ENCODE peak calls at places on chromosomes 7 and 10, in eight cellular contexts. One of them, this sample, is unnamed.

GRCh38 chr7:29430279-29430949 is 133.2 kb upstream of the PRR15 start:
- DNase-seq in stimulated activated CD4-positive, alpha-beta T cell treated with anti-CD3 and anti-CD28 coated beads, TNF-alpha, amount 100 ng/mL, for 24 hours: no peak
- DNase-seq in stomach: no peak
- DNase-seq in T-helper 9 cell: no peak
- DNase-seq in cortex of kidney: no peak
- DNase-seq in progenitor cell of endocrine pancreas: no peak
- DNase-seq in activated T-cell treated with anti-CD3 and anti-CD28 coated beads for 1 hour: no peak
- DNase-seq in stimulated activated CD8-positive, alpha-beta memory T cell treated with anti-CD3 and anti-CD28 coated beads, Interleukin-7, amount 100 ng/mL, for 4 hours: no peak
- DNase-seq in this sample: no peak

GRCh38 chr10:46104071-46104585 is 58.1 kb upstream of the MSMB start:
- DNase-seq in cortex of kidney: no peak
- DNase-seq in stimulated activated CD8-positive, alpha-beta memory T cell treated with anti-CD3 and anti-CD28 coated beads, Interleukin-7, amount 100 ng/mL, for 4 hours: no peak
- DNase-seq in stimulated activated CD4-positive, alpha-beta T cell treated with anti-CD3 and anti-CD28 coated beads, TNF-alpha, amount 100 ng/mL, for 24 hours: no peak
- DNase-seq in stomach: no peak
- DNase-seq in T-helper 9 cell: no peak
- DNase-seq in activated T-cell treated with anti-CD3 and anti-CD28 coated beads for 1 hour: no peak
- DNase-seq in progenitor cell of endocrine pancreas: no peak
- DNase-seq in this sample: no peak

GRCh38 chr10:36096571-36096970 is 454.5 kb upstream of the FZD8 start:
- DNase-seq in cortex of kidney: no peak
- DNase-seq in stimulated activated CD4-positive, alpha-beta T cell treated with anti-CD3 and anti-CD28 coated beads, TNF-alpha, amount 100 ng/mL, for 24 hours: no peak
- DNase-seq in stomach: no peak
- DNase-seq in T-helper 9 cell: no peak
- DNase-seq in progenitor cell of endocrine pancreas: no peak
- DNase-seq in stimulated activated CD8-positive, alpha-beta memory T cell treated with anti-CD3 and anti-CD28 coated beads, Interleukin-7, amount 100 ng/mL, for 4 hours: no peak
- DNase-seq in activated T-cell treated with anti-CD3 and anti-CD28 coated beads for 1 hour: no peak
- DNase-seq in this sample: no peak

GRCh38 chr10:79090134-79090803 is 21.5 kb downstream of the ZMIZ1 start:
- DNase-seq in stimulated activated CD4-positive, alpha-beta T cell treated with anti-CD3 and anti-CD28 coated beads, TNF-alpha, amount 100 ng/mL, for 24 hours: no peak
- DNase-seq in stimulated activated CD8-positive, alpha-beta memory T cell treated with anti-CD3 and anti-CD28 coated beads, Interleukin-7, amount 100 ng/mL, for 4 hours: no peak
- DNase-seq in progenitor cell of endocrine pancreas: no peak
- DNase-seq in T-helper 9 cell: no peak
- DNase-seq in cortex of kidney: no peak
- DNase-seq in stomach: no peak
- DNase-seq in activated T-cell treated with anti-CD3 and anti-CD28 coated beads for 1 hour: no peak
- DNase-seq in this sample: no peak

GRCh38 chr7:150990416-150991186 is at the start of gene NOS3:
- DNase-seq in progenitor cell of endocrine pancreas: no peak
- DNase-seq in activated T-cell treated with anti-CD3 and anti-CD28 coated beads for 1 hour: no peak
- DNase-seq in stimulated activated CD4-positive, alpha-beta T cell treated with anti-CD3 and anti-CD28 coated beads, TNF-alpha, amount 100 ng/mL, for 24 hours: no peak
- DNase-seq in stomach: no peak
- DNase-seq in T-helper 9 cell: no peak
- DNase-seq in stimulated activated CD8-positive, alpha-beta memory T cell treated with anti-CD3 and anti-CD28 coated beads, Interleukin-7, amount 100 ng/mL, for 4 hours: no peak
- DNase-seq in cortex of kidney: no peak
- DNase-seq in this sample: no peak

GRCh38 chr7:149776305-149776704 is 2.9 kb upstream of the ZNF467 start:
- DNase-seq in stimulated activated CD8-positive, alpha-beta memory T cell treated with anti-CD3 and anti-CD28 coated beads, Interleukin-7, amount 100 ng/mL, for 4 hours: no peak
- DNase-seq in stimulated activated CD4-positive, alpha-beta T cell treated with anti-CD3 and anti-CD28 coated beads, TNF-alpha, amount 100 ng/mL, for 24 hours: no peak
- DNase-seq in stomach: peak; percentile 68
- DNase-seq in progenitor cell of endocrine pancreas: no peak
- DNase-seq in T-helper 9 cell: no peak
- DNase-seq in cortex of kidney: no peak
- DNase-seq in activated T-cell treated with anti-CD3 and anti-CD28 coated beads for 1 hour: no peak
- DNase-seq in this sample: peak; percentile 51

GRCh38 chr10:11689945-11690736 is 52.0 kb upstream of the ECHDC3 start:
- DNase-seq in activated T-cell treated with anti-CD3 and anti-CD28 coated beads for 1 hour: no peak
- DNase-seq in stomach: no peak
- DNase-seq in stimulated activated CD8-positive, alpha-beta memory T cell treated with anti-CD3 and anti-CD28 coated beads, Interleukin-7, amount 100 ng/mL, for 4 hours: no peak
- DNase-seq in stimulated activated CD4-positive, alpha-beta T cell treated with anti-CD3 and anti-CD28 coated beads, TNF-alpha, amount 100 ng/mL, for 24 hours: no peak
- DNase-seq in T-helper 9 cell: no peak
- DNase-seq in cortex of kidney: no peak
- DNase-seq in progenitor cell of endocrine pancreas: no peak
- DNase-seq in this sample: no peak

GRCh38 chr7:143345428-143345900 is 17.0 kb downstream of the FAM131B start:
- DNase-seq in activated T-cell treated with anti-CD3 and anti-CD28 coated beads for 1 hour: peak; percentile 54
- DNase-seq in stomach: peak; percentile 68
- DNase-seq in T-helper 9 cell: peak; percentile 49
- DNase-seq in cortex of kidney: no peak
- DNase-seq in stimulated activated CD8-positive, alpha-beta memory T cell treated with anti-CD3 and anti-CD28 coated beads, Interleukin-7, amount 100 ng/mL, for 4 hours: peak; percentile 47
- DNase-seq in stimulated activated CD4-positive, alpha-beta T cell treated with anti-CD3 and anti-CD28 coated beads, TNF-alpha, amount 100 ng/mL, for 24 hours: peak; percentile 30
- DNase-seq in progenitor cell of endocrine pancreas: peak; percentile 71
- DNase-seq in this sample: peak; percentile 58

GRCh38 chr7:44379366-44380178 is 54.2 kb upstream of the CAMK2B start:
- DNase-seq in activated T-cell treated with anti-CD3 and anti-CD28 coated beads for 1 hour: no peak
- DNase-seq in stimulated activated CD4-positive, alpha-beta T cell treated with anti-CD3 and anti-CD28 coated beads, TNF-alpha, amount 100 ng/mL, for 24 hours: no peak
- DNase-seq in progenitor cell of endocrine pancreas: no peak
- DNase-seq in T-helper 9 cell: no peak
- DNase-seq in stomach: no peak
- DNase-seq in stimulated activated CD8-positive, alpha-beta memory T cell treated with anti-CD3 and anti-CD28 coated beads, Interleukin-7, amount 100 ng/mL, for 4 hours: no peak
- DNase-seq in cortex of kidney: no peak
- DNase-seq in this sample: peak; percentile 19

GRCh38 chr10:79324032-79324695 is 23.1 kb upstream of the PPIF start:
- DNase-seq in progenitor cell of endocrine pancreas: no peak
- DNase-seq in T-helper 9 cell: no peak
- DNase-seq in stimulated activated CD8-positive, alpha-beta memory T cell treated with anti-CD3 and anti-CD28 coated beads, Interleukin-7, amount 100 ng/mL, for 4 hours: no peak
- DNase-seq in stomach: no peak
- DNase-seq in activated T-cell treated with anti-CD3 and anti-CD28 coated beads for 1 hour: no peak
- DNase-seq in stimulated activated CD4-positive, alpha-beta T cell treated with anti-CD3 and anti-CD28 coated beads, TNF-alpha, amount 100 ng/mL, for 24 hours: no peak
- DNase-seq in cortex of kidney: no peak
- DNase-seq in this sample: no peak

GRCh38 chr10:101155896-101156295 is 24.8 kb downstream of the TLX1 start:
- DNase-seq in activated T-cell treated with anti-CD3 and anti-CD28 coated beads for 1 hour: no peak
- DNase-seq in stimulated activated CD4-positive, alpha-beta T cell treated with anti-CD3 and anti-CD28 coated beads, TNF-alpha, amount 100 ng/mL, for 24 hours: no peak
- DNase-seq in stimulated activated CD8-positive, alpha-beta memory T cell treated with anti-CD3 and anti-CD28 coated beads, Interleukin-7, amount 100 ng/mL, for 4 hours: no peak
- DNase-seq in cortex of kidney: no peak
- DNase-seq in stomach: no peak
- DNase-seq in T-helper 9 cell: no peak
- DNase-seq in progenitor cell of endocrine pancreas: no peak
- DNase-seq in this sample: no peak

This sample was measured in left colon.